ENCODE peak calls at places on chromosomes 3 and 15, in eight cellular contexts. D is K562, J is vagina, Q is esophagus squamous epithelium, R is breast epithelium, N is uterus, H is spleen, G is tibial nerve. W is an unnamed sample.

GRCh38 chr3:197125601-197126000 is 96.0 kb upstream of the MELTF start:
- DNase-seq in D (no peak), J (no peak), Q (no peak), R (no peak), N (no peak), H (no peak), G (no peak), W (no peak)

GRCh38 chr3:45665101-45665572 is 24.1 kb upstream of the SACM1L start:
- DNase-seq in D (peak), J (no peak), Q (no peak), R (no peak), N (no peak), H (no peak), G (no peak), W (peak)

GRCh38 chr15:31457631-31458526 is 131.2 kb downstream of the KLF13 start:
- DNase-seq in D (no peak), J (no peak), Q (no peak), R (no peak), N (peak), H (peak), G (no peak), W (no peak)

GRCh38 chr15:81863157-81863556 is 182.7 kb downstream of the MEX3B start:
- DNase-seq in D (no peak), J (no peak), Q (no peak), R (no peak), N (no peak), H (no peak), G (no peak), W (no peak)

GRCh38 chr3:182259579-182259978 is 533.7 kb upstream of the ATP11B start:
- DNase-seq in D (no peak), J (no peak), Q (no peak), R (no peak), N (no peak), H (no peak), G (peak), W (peak)

GRCh38 chr3:146218880-146219866 is 31.7 kb downstream of the PLSCR4 start:
- DNase-seq in D (peak), J (no peak), Q (no peak), R (no peak), N (peak), H (no peak), G (no peak), W (no peak)

GRCh38 chr15:28260722-28261121 is 61.3 kb downstream of the HERC2 start:
- DNase-seq in D (no peak), J (no peak), Q (no peak), R (no peak), N (no peak), H (no peak), G (no peak), W (peak)

GRCh38 chr3:176190755-176191154 is 1006.5 kb downstream of the TBL1XR1 start:
- DNase-seq in D (no peak), J (no peak), Q (no peak), R (no peak), N (no peak), H (no peak), G (no peak), W (no peak)

GRCh38 chr3:157530637-157531300 is 27.6 kb upstream of the VEPH1 start:
- DNase-seq in D (no peak), J (no peak), Q (no peak), R (no peak), N (no peak), H (no peak), G (no peak), W (no peak)

GRCh38 chr15:39183177-39183881 is 397.6 kb upstream of the THBS1 start:
- DNase-seq in D (no peak), J (no peak), Q (no peak), R (no peak), N (no peak), H (no peak), G (no peak), W (no peak)

GRCh38 chr3:178353292-178353814 is 182.9 kb upstream of the KCNMB2 start:
- DNase-seq in D (no peak), J (no peak), Q (no peak), R (no peak), N (no peak), H (no peak), G (no peak), W (no peak)

GRCh38 chr15:66505818-66506217 is 692 bp downstream of the ZWILCH start:
- DNase-seq in D (no peak), J (no peak), Q (no peak), R (no peak), N (no peak), H (no peak), G (no peak), W (no peak)

GRCh38 chr3:12476238-12476897 is 7.9 kb upstream of the TSEN2 start:
- DNase-seq in D (no peak), J (no peak), Q (no peak), R (no peak), N (no peak), H (no peak), G (no peak), W (no peak)

GRCh38 chr15:74336061-74337005 is 31.1 kb downstream of the CYP11A1 start:
- DNase-seq in D (no peak), J (no peak), Q (no peak), R (no peak), N (no peak), H (peak), G (no peak), W (no peak)

GRCh38 chr3:172263781-172264486 is 184.3 kb downstream of the GHSR start:
- DNase-seq in D (no peak), J (no peak), Q (no peak), R (no peak), N (no peak), H (no peak), G (no peak), W (no peak)

GRCh38 chr15:44075535-44075934 is 119.5 kb downstream of the FRMD5 start:
- DNase-seq in D (no peak), J (no peak), Q (no peak), R (no peak), N (no peak), H (no peak), G (no peak), W (no peak)

GRCh38 chr3:162348912-162349311 is 852.3 kb downstream of the OTOL1 start:
- DNase-seq in D (no peak), J (no peak), Q (no peak), R (no peak), N (no peak), H (no peak), G (no peak), W (no peak)

GRCh38 chr3:155870133-155870944 is at the start of gene GMPS:
- DNase-seq in D (peak), J (no peak), Q (peak), R (peak), N (peak), H (peak), G (peak), W (peak)

GRCh38 chr15:55619783-55620182 is 31.6 kb upstream of the PYGO1 start:
- DNase-seq in D (no peak), J (no peak), Q (no peak), R (no peak), N (no peak), H (no peak), G (no peak), W (no peak)

GRCh38 chr3:13133011-13133410 is 59.8 kb upstream of the IQSEC1 start:
- DNase-seq in D (no peak), J (no peak), Q (no peak), R (no peak), N (no peak), H (no peak), G (no peak), W (no peak)

GRCh38 chr3:124700880-124701684 is 29.2 kb upstream of the UMPS start:
- DNase-seq in D (no peak), J (no peak), Q (no peak), R (no peak), N (no peak), H (no peak), G (no peak), W (no peak)

GRCh38 chr3:107861904-107862303 is 228.9 kb downstream of the CD47 start:
- DNase-seq in D (no peak), J (no peak), Q (no peak), R (no peak), N (no peak), H (no peak), G (no peak), W (no peak)

GRCh38 chr15:79002631-79003030 is 57.8 kb upstream of the CTSH start:
- DNase-seq in D (no peak), J (no peak), Q (no peak), R (no peak), N (no peak), H (no peak), G (no peak), W (no peak)

GRCh38 chr3:13420817-13421755 is 964 bp upstream of the NUP210 start:
- DNase-seq in D (peak), J (no peak), Q (peak), R (no peak), N (no peak), H (peak), G (no peak), W (no peak)

GRCh38 chr3:155946178-155946577 is 75.7 kb downstream of the GMPS start:
- DNase-seq in D (no peak), J (no peak), Q (no peak), R (no peak), N (no peak), H (no peak), G (no peak), W (no peak)

GRCh38 chr15:69222002-69222474 is 61.6 kb downstream of the GLCE start:
- DNase-seq in D (no peak), J (no peak), Q (no peak), R (no peak), N (no peak), H (no peak), G (no peak), W (no peak)

GRCh38 chr3:126992776-126993175 is 9.9 kb downstream of the PLXNA1 start:
- DNase-seq in D (no peak), J (no peak), Q (no peak), R (no peak), N (no peak), H (no peak), G (no peak), W (no peak)
- H3K27ac ChIP-seq in D (no peak), J (peak), Q (peak), R (no peak), N (no peak), H (no peak), G (no peak), W (no peak)

GRCh38 chr3:115548611-115549010 is 74.7 kb upstream of the GAP43 start:
- DNase-seq in D (no peak), J (no peak), Q (no peak), R (no peak), N (no peak), H (no peak), G (no peak), W (no peak)

GRCh38 chr3:115551091-115551490 is 72.2 kb upstream of the GAP43 start:
- DNase-seq in D (no peak), J (no peak), Q (no peak), R (no peak), N (no peak), H (no peak), G (no peak), W (no peak)

GRCh38 chr3:115549111-115549510 is 74.2 kb upstream of the GAP43 start:
- DNase-seq in D (no peak), J (no peak), Q (no peak), R (no peak), N (no peak), H (no peak), G (no peak), W (no peak)

GRCh38 chr3:115550285-115550741 is 73.0 kb upstream of the GAP43 start:
- DNase-seq in D (no peak), J (no peak), Q (no peak), R (no peak), N (no peak), H (no peak), G (peak), W (no peak)

GRCh38 chr3:115547207-115547606 is 76.1 kb upstream of the GAP43 start:
- DNase-seq in D (no peak), J (no peak), Q (no peak), R (no peak), N (no peak), H (no peak), G (no peak), W (no peak)
- TF ChIP-seq CTCF in D (no peak), J (no peak), Q (no peak), R (no peak), N (no peak), H (no peak), G (no peak), W (no peak)

GRCh38 chr3:194265996-194266657 is 85.0 kb downstream of the CPN2 start:
- DNase-seq in D (no peak), J (peak), Q (no peak), R (no peak), N (no peak), H (no peak), G (no peak), W (no peak)

GRCh38 chr3:194267744-194268658 is 83.1 kb downstream of the CPN2 start:
- DNase-seq in D (no peak), J (no peak), Q (no peak), R (peak), N (peak), H (peak), G (no peak), W (no peak)

GRCh38 chr3:194266658-194267005 is 84.5 kb downstream of the CPN2 start:
- DNase-seq in D (no peak), J (peak), Q (no peak), R (no peak), N (peak), H (no peak), G (no peak), W (no peak)

GRCh38 chr3:194262345-194263305 is 88.5 kb downstream of the CPN2 start:
- DNase-seq in D (no peak), J (no peak), Q (no peak), R (no peak), N (no peak), H (no peak), G (no peak), W (no peak)

DNA sequence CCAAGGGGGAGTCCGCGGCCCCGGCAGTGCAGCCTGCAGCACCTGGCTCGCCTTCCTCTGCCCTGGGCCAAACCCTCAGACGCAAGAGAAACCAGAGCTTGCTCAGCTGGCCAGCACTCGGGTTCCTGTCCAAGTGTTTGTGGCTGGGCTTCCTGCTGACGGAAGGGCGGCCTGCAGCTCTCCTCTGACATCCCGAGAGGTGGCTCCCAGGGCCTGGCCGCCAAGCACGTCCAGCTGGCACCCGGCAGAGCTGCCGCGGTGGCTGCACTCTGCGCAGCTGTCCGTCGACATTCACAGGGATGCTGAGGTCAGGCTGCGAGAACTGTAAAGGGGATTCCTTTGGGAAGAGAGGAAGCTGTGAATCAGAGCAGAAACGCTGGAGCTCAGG is 85.6 kb downstream of the CPN2 start:
- DNase-seq in D (no peak), J (no peak), Q (no peak), R (peak), N (peak), H (peak), G (peak), W (peak)
- TF ChIP-seq POLR2A in D (no peak), J (no peak), Q (no peak), R (no peak), N (no peak), H (no peak), G (no peak), W (no peak)

GRCh38 chr15:42737529-42738328 is 801 bp upstream of the CDAN1 start:
- DNase-seq in D (no peak), J (no peak), Q (no peak), R (no peak), N (no peak), H (no peak), G (no peak), W (no peak)
- H3K27ac ChIP-seq in D (peak), J (peak), Q (peak), R (peak), N (peak), H (peak), G (peak), W (peak)

GRCh38 chr3:94525039-94525438 is 462.2 kb downstream of the NSUN3 start:
- DNase-seq in D (no peak), J (no peak), Q (no peak), R (no peak), N (no peak), H (no peak), G (no peak), W (no peak)
- TF ChIP-seq CTCF in D (no peak), J (no peak), Q (peak), R (peak), N (no peak), H (no peak), G (peak), W (no peak)

GRCh38 chr15:77542491-77543001 is 90.2 kb downstream of the LINGO1 start:
- DNase-seq in D (no peak), J (no peak), Q (no peak), R (no peak), N (no peak), H (peak), G (no peak), W (no peak)
- TF ChIP-seq POLR2A in D (no peak), J (no peak), Q (no peak), R (no peak), N (no peak), H (no peak), G (no peak), W (no peak)

DNA sequence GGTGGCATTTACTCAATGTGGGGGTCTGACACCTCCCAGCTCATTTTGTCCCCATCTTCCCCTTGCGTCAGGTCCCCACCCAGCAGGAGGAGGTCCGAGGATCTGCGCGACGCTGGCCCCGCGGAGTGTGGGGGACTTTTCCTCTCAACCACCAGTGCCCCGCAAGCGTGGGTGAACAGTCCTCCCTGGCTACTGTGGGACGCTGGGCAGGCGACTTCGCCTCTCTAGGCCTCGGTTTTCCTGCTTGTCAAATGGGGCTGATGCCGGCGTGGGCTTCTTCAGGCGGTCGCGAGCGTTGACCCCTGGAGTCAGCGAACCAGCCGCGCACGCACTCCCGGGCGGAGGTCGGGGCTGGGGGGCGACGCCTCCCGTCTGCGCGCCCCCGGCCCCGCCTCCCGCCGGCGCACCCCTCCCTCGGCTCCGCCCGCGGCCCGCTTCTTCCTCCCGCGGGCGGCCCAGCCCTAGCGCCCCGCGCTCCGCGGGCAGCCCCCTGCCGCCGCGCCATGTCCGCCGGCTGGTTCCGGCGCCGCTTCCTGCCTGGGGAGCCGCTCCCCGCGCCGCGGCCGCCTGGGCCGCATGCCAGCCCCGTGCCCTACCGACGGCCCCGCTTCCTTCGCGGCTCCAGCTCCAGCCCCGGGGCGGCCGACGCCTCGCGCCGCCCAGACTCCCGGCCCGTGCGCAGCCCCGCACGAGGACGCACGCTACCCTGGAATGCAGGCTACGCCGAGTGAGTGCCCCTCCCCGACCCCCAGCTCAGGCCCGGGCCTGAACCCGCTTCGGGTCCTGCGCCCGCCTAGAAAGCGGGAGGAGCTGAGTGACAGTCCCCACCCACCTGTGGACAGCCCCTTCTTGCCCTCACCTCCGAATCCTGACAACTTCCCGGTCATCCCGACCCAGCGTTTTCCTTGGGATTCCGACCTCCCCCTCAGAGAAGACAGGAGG is at the start of gene PPM1M:
- DNase-seq in D (peak), J (no peak), Q (no peak), R (no peak), N (peak), H (peak), G (no peak), W (peak)
- H3K27ac ChIP-seq in D (no peak), J (peak), Q (peak), R (peak), N (peak), H (peak), G (peak), W (peak)

GRCh38 chr3:51947215-51947900 is 5.2 kb downstream of the PARP3 start:
- DNase-seq in D (no peak), J (no peak), Q (no peak), R (no peak), N (no peak), H (peak), G (no peak), W (no peak)
- TF ChIP-seq CTCF in D (no peak), J (no peak), Q (no peak), R (no peak), N (no peak), H (no peak), G (no peak), W (no peak)

DNA sequence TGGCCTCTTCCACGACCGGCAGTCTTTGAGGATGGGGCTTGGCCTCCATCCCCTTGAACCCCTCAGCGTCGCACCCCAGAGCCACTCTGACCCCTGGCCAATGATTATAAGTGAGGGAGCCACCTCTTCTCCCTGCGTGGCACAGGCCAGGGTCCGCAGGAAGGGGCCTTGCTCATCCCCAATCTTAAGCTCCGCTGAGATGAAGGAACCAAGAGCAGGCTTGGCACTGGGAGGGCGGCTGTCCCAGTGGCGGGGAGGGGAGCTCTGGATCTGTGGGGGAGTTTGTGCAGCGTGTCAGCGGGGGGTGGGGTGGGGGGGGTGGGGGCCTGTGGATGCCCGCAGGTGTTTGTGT is 13.8 kb upstream of the ADPGK start:
- DNase-seq in D (no peak), J (no peak), Q (no peak), R (no peak), N (no peak), H (no peak), G (no peak), W (no peak)
- TF ChIP-seq POLR2A in D (no peak), J (no peak), Q (no peak), R (no peak), N (no peak), H (no peak), G (no peak), W (no peak)

GRCh38 chr3:36733162-36733696 is 31.1 kb downstream of the DCLK3 start:
- DNase-seq in D (no peak), J (no peak), Q (no peak), R (no peak), N (no peak), H (no peak), G (no peak), W (no peak)

GRCh38 chr3:36730965-36731364 is 33.4 kb downstream of the DCLK3 start:
- DNase-seq in D (no peak), J (no peak), Q (no peak), R (no peak), N (no peak), H (no peak), G (no peak), W (no peak)

GRCh38 chr3:36734742-36735141 is 29.6 kb downstream of the DCLK3 start:
- DNase-seq in D (no peak), J (no peak), Q (no peak), R (no peak), N (no peak), H (no peak), G (no peak), W (no peak)

GRCh38 chr3:36736327-36736726 is 28.0 kb downstream of the DCLK3 start:
- DNase-seq in D (no peak), J (no peak), Q (no peak), R (no peak), N (no peak), H (no peak), G (no peak), W (no peak)

GRCh38 chr3:36733723-36734122 is 30.6 kb downstream of the DCLK3 start:
- DNase-seq in D (no peak), J (no peak), Q (no peak), R (no peak), N (no peak), H (no peak), G (no peak), W (no peak)
- H3K27ac ChIP-seq in D (no peak), J (no peak), Q (no peak), R (no peak), N (no peak), H (no peak), G (no peak), W (peak)